ENCODE peak calls at places on chromosomes 11 and 22, in nine cellular contexts. S is HEK293T; K is CD4-positive, alpha-beta memory T cell; W is iris pigment epithelial cell; E is NCI-H69; U is cardiac muscle cell; O is naive B cell; B is left colon; J is NCI-H524. Q is an unnamed sample.

GRCh38 chr11:72111803-72112540 is 523 bp downstream of the ANAPC15 start:
- DNase-seq in S (peak), K (no peak), W (peak), E (peak), U (peak), O (peak), B (peak), J (peak), Q (peak)

GRCh38 chr22:48627203-48627602 is 1200.5 kb downstream of the BRD1 start:
- DNase-seq in S (no peak), K (no peak), W (no peak), E (peak), U (no peak), O (no peak), B (no peak), J (no peak), Q (no peak)

GRCh38 chr22:50507421-50507990 is at the start of gene LMF2:
- DNase-seq in S (peak), K (peak), W (no peak), E (peak), U (no peak), O (peak), B (peak), J (no peak), Q (peak)

GRCh38 chr11:98060759-98061158 is 960.0 kb upstream of the CNTN5 start:
- DNase-seq in S (no peak), K (no peak), W (no peak), E (peak), U (no peak), O (no peak), B (no peak), J (no peak), Q (no peak)

GRCh38 chr11:117058761-117059233 is 39.4 kb downstream of the SIK3 start:
- DNase-seq in S (no peak), K (no peak), W (peak), E (peak), U (peak), O (no peak), B (no peak), J (no peak), Q (no peak)

GRCh38 chr11:441418-442274 is at the start of gene ANO9:
- DNase-seq in S (no peak), K (peak), W (no peak), E (peak), U (no peak), O (peak), B (peak), J (peak), Q (peak)

GRCh38 chr11:35330924-35331323 is 88.4 kb downstream of the SLC1A2 start:
- DNase-seq in S (no peak), K (peak), W (no peak), E (peak), U (no peak), O (peak), B (no peak), J (no peak), Q (no peak)

GRCh38 chr11:7672960-7673723 is at the start of gene CYB5R2:
- DNase-seq in S (no peak), K (no peak), W (peak), E (no peak), U (peak), O (no peak), B (peak), J (no peak), Q (no peak)

GRCh38 chr11:67276821-67277230 is 10.6 kb downstream of the GRK2 start:
- DNase-seq in S (no peak), K (peak), W (peak), E (no peak), U (peak), O (no peak), B (peak), J (no peak), Q (peak)

GRCh38 chr11:113596658-113597057 is 109.5 kb downstream of the TMPRSS5 start:
- DNase-seq in S (no peak), K (no peak), W (no peak), E (peak), U (no peak), O (no peak), B (no peak), J (no peak), Q (no peak)

GRCh38 chr22:43446881-43447280 is 35.1 kb downstream of the MPPED1 start:
- DNase-seq in S (no peak), K (no peak), W (no peak), E (peak), U (no peak), O (no peak), B (no peak), J (peak), Q (no peak)

Q was measured in NAMALWA.